ENCODE peak calls at places on chromosomes 13 and 19, in four cellular contexts. C, Y, K and M are unnamed samples.

GRCh38 chr19:10418281-10419199 is 1.8 kb upstream of the PDE4A start:
- DNase-seq in C (peak), Y (peak), K (peak), M (no peak)

GRCh38 chr13:113545931-113546516 is 38.5 kb upstream of the TFDP1 start:
- DNase-seq in C (no peak), Y (no peak), K (peak), M (no peak)

GRCh38 chr13:105410602-105411001 is 1124.9 kb downstream of the EFNB2 start:
- DNase-seq in C (peak), Y (no peak), K (no peak), M (peak)

GRCh38 chr13:43664700-43665191 is 122.0 kb downstream of the ENOX1 start:
- DNase-seq in C (peak), Y (peak), K (no peak), M (peak)

GRCh38 chr19:57620673-57621348 is 6.8 kb downstream of the ZNF134 start:
- DNase-seq in C (peak), Y (no peak), K (no peak), M (peak)

GRCh38 chr19:47315125-47315821 is 5.6 kb downstream of the C5AR1 start:
- DNase-seq in C (peak), Y (no peak), K (no peak), M (peak)

GRCh38 chr13:78201411-78201810 is 282.8 kb upstream of the EDNRB start:
- DNase-seq in C (no peak), Y (no peak), K (no peak), M (no peak)

GRCh38 chr19:45187421-45188100 is 9.0 kb downstream of the BLOC1S3 start:
- DNase-seq in C (no peak), Y (peak), K (peak), M (no peak)

GRCh38 chr13:99758465-99759162 is 213.0 kb downstream of the ZIC5 start:
- DNase-seq in C (no peak), Y (no peak), K (no peak), M (no peak)

GRCh38 chr19:31676271-31677004 is 327.2 kb upstream of the TSHZ3 start:
- DNase-seq in C (no peak), Y (no peak), K (no peak), M (no peak)

GRCh38 chr13:95352486-95352885 is 51.2 kb upstream of the ABCC4 start:
- DNase-seq in C (no peak), Y (no peak), K (no peak), M (no peak)

GRCh38 chr19:15091918-15092753 is 10.1 kb downstream of the OR1I1 start:
- DNase-seq in C (peak), Y (peak), K (peak), M (peak)

GRCh38 chr19:44032001-44032610 is 6.9 kb downstream of the ZNF222 start:
- DNase-seq in C (no peak), Y (peak), K (no peak), M (no peak)